ENCODE peak calls at places on chromosome 7, in four cellular contexts. J is Panc1, U is AG04449, E is brain microvascular endothelial cell. L is an unnamed sample.

GRCh38 chr7:132451161-132451560 is 125.1 kb downstream of the PLXNA4 start:
- DNase-seq in U (no peak), E (no peak), J (no peak), L (no peak)

GRCh38 chr7:25722856-25723255 is 429.1 kb upstream of the NFE2L3 start:
- DNase-seq in U (no peak), J (no peak), E (no peak), L (no peak)

GRCh38 chr7:137574836-137575235 is 231.3 kb upstream of the PTN start:
- DNase-seq in E (no peak), U (no peak), J (no peak), L (peak; percentile 27)

GRCh38 chr7:48168159-48168558 is 3.1 kb upstream of the ABCA13 start:
- DNase-seq in U (no peak), E (peak; percentile 71), J (no peak), L (peak; percentile 88)

GRCh38 chr7:118306771-118307170 is 82.3 kb downstream of the ANKRD7 start:
- DNase-seq in J (no peak), U (no peak), E (peak; percentile 43), L (no peak)

GRCh38 chr7:129530881-129531391 is 28.6 kb downstream of the SMKR1 start:
- DNase-seq in J (peak; percentile 93), E (peak; percentile 39), U (no peak), L (peak; percentile 97)

GRCh38 chr7:25886387-25887240 is 265.4 kb upstream of the NFE2L3 start:
- DNase-seq in J (no peak), E (no peak), U (no peak), L (no peak)

GRCh38 chr7:83429493-83429892 is 219.4 kb downstream of the SEMA3E start:
- DNase-seq in E (no peak), U (no peak), J (no peak), L (no peak)

GRCh38 chr7:104127204-104127603 is 80.6 kb downstream of the ORC5 start:
- DNase-seq in E (no peak), U (no peak), J (no peak), L (no peak)

GRCh38 chr7:139034855-139035587 is 821 bp downstream of the ZC3HAV1L start:
- DNase-seq in J (no peak), E (peak; percentile 6), U (no peak), L (no peak)

GRCh38 chr7:82572195-82572880 is 128.8 kb upstream of the CACNA2D1 start:
- DNase-seq in J (peak; percentile 80), E (peak; percentile 84), U (peak; percentile 24), L (peak; percentile 62)

GRCh38 chr7:37110641-37111421 is 337.8 kb downstream of the ELMO1 start:
- DNase-seq in U (no peak), E (no peak), J (no peak), L (no peak)

GRCh38 chr7:109637428-109637827 is 1067.8 kb downstream of the DNAJB9 start:
- DNase-seq in E (no peak), U (no peak), J (no peak), L (no peak)

GRCh38 chr7:74173074-74173473 is 1.1 kb upstream of the EIF4H start:
- DNase-seq in J (no peak), E (no peak), U (no peak), L (peak; percentile 39)

GRCh38 chr7:144812379-144813283 is 23.2 kb downstream of the TPK1 start:
- DNase-seq in U (no peak), E (no peak), J (no peak), L (no peak)

GRCh38 chr7:155258233-155258575 is 39.5 kb upstream of the INSIG1 start:
- DNase-seq in J (no peak), U (peak; percentile 81), E (peak; percentile 84), L (peak; percentile 64)

GRCh38 chr7:94436018-94436604 is 41.4 kb downstream of the COL1A2 start:
- DNase-seq in U (no peak), E (peak; percentile 73), J (peak; percentile 39), L (peak; percentile 52)

GRCh38 chr7:136064098-136064497 is 86.9 kb upstream of the MTPN start:
- DNase-seq in U (no peak), E (no peak), J (no peak), L (no peak)

GRCh38 chr7:137685439-137686164 is 161.2 kb downstream of the DGKI start:
- DNase-seq in E (no peak), U (no peak), J (no peak), L (no peak)

GRCh38 chr7:110612680-110613079 is 478.2 kb upstream of the LRRN3 start:
- DNase-seq in U (no peak), J (no peak), E (no peak), L (peak; percentile 10)

GRCh38 chr7:44673324-44673723 is 66.9 kb downstream of the OGDH start:
- DNase-seq in J (no peak), E (no peak), U (no peak), L (no peak)

GRCh38 chr7:74417419-74417971 is 36.2 kb upstream of the GTF2IRD1 start:
- DNase-seq in E (peak; percentile 34), U (no peak), J (peak; percentile 77), L (peak; percentile 38)

GRCh38 chr7:22935269-22935668 is 78.7 kb downstream of the HYCC1 start:
- DNase-seq in U (no peak), E (no peak), J (no peak), L (no peak)

GRCh38 chr7:130441408-130441854 is 615 bp upstream of the CEP41 start:
- DNase-seq in E (no peak), J (no peak), U (no peak), L (peak; percentile 32)

GRCh38 chr7:30159698-30160143 is 24.9 kb downstream of the MTURN start:
- DNase-seq in E (peak; percentile 7), J (no peak), U (no peak), L (no peak)
- TF ChIP-seq CTCF in E (peak; percentile 50), J (peak; percentile 25), U (peak; percentile 44), L (peak; percentile 36)

GRCh38 chr7:151575471-151575870 is 55.8 kb upstream of the RHEB start:
- DNase-seq in J (no peak), E (no peak), U (no peak), L (no peak)
- H3K4me3 ChIP-seq in J (no peak overlapping the region), E (no peak overlapping the region), U (no peak overlapping the region), L (no peak overlapping the region)

GRCh38 chr7:112386619-112387018 is 63.6 kb upstream of the IFRD1 start:
- DNase-seq in U (no peak), E (no peak), J (no peak), L (no peak)

GRCh38 chr7:112381311-112382091 is 68.8 kb upstream of the IFRD1 start:
- DNase-seq in E (no peak), U (no peak), J (no peak), L (no peak)

GRCh38 chr7:112383671-112384417 is 66.4 kb upstream of the IFRD1 start:
- DNase-seq in E (no peak), U (no peak), J (peak; percentile 18), L (peak; percentile 21)
- TF ChIP-seq CTCF in E (no peak), U (no peak), J (peak; percentile 21), L (peak; percentile 4)

DNA sequence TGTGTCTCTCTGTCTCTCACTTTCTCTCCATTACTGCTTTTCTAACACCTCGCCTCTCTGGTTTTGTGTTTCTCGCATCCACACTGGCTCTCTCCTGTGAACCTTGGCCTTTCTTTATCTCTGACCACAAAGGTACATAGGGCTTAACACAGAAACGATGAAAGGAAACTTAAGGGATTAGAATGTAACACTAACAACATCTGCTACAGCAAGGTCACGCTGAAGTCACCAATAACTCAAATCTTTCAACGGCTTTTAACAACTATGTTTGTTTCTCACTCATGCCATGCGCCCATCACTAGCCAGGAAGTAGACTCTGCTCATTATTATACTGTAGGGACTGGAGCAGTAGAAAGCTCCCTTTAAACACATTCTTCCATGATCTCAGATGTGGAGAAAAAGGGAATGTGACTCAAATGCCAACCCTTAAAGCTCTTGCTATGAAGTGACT is 9.3 kb upstream of the OR6V1 start:
- DNase-seq in E (no peak), J (no peak), U (no peak), L (no peak)
- H3K4me3 ChIP-seq in E (no peak overlapping the region), J (no peak overlapping the region), U (no peak overlapping the region), L (no peak overlapping the region)

DNA sequence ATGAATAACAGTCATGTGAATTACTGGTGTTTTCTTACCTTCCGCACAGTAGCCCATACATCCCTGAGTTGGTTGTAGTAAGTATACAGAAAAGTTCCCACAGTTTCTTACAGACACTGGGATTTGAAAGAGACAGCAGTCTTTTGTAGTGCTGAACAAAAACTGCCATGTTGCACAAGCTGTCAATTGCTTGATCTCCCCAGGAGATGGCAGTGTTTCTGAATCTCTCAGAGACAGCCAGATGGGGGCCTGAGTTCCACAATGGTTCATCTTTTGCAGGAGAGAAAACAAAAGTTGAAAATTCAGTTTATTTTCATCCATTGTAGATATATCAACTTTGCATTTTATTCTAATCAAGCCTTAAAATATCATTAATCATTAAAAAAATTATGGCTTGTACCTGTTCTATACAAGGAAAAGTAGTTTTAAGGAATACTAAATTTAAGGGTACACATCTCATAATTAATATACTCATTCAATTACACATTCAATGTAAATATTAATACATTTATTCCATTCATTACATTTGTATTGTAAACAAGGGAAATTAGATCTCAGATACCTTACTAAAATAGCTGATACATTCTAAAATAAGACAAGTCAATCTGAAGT is 14.5 kb downstream of the VWDE start:
- DNase-seq in J (peak; percentile 54), U (peak; percentile 14), E (peak; percentile 68), L (peak; percentile 65)
- TF ChIP-seq CTCF in J (peak; percentile 94), U (peak; percentile 82), E (peak; percentile 93), L (peak; percentile 81)

GRCh38 chr7:156638443-156639077 is 2.0 kb upstream of the RNF32 start:
- DNase-seq in U (no peak), J (no peak), E (no peak), L (no peak)
- H3K4me3 ChIP-seq in U (no peak overlapping the region), J (peak overlapping the region; percentile 74), E (no peak overlapping the region), L (no peak overlapping the region)

GRCh38 chr7:121544199-121544598 is 148.1 kb upstream of the FAM3C start:
- DNase-seq in J (no peak), E (no peak), U (no peak), L (no peak)

GRCh38 chr7:121544726-121545125 is 148.6 kb upstream of the FAM3C start:
- DNase-seq in U (peak; percentile 73), J (peak; percentile 98), E (peak; percentile 85), L (peak; percentile 99)

GRCh38 chr7:121545418-121545817 is 149.3 kb upstream of the FAM3C start:
- DNase-seq in J (no peak), U (no peak), E (no peak), L (peak; percentile 53)

GRCh38 chr7:121546632-121547340 is 150.7 kb upstream of the FAM3C start:
- DNase-seq in J (no peak), E (no peak), U (no peak), L (no peak)

DNA sequence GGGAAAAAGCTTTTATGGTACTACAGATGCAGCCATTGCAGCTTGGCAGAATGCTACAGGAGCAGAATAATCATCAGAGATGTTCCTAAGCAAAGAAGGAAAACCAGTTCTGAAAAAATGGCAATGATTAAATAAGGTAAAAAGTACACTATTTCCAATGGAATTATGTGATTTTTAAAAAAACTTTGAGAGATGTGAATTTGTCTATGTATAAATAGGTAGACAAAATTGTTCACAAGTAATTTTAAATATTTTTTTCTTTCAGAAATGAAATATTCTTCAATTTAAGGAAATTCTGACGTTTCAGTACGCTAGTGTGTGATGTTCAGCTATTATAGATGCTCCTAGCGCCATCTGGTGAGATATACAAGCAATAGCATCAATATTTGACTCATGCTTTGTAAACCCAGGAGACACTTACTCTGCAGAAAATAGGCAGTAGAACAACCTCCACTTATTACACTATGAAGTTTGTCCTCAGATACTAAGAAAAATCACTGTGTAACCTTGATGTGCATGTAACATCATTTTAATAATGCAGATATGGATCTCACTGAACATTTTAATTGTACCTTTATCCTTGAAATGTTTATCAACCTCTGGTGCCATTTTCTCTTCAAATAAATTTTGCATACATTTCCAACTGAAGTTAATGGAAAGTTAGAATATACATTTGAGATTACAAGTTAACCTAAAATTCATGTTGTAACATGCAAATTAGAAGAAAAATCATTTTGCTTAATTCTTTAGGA is 151.4 kb upstream of the FAM3C start:
- DNase-seq in J (no peak), U (no peak), E (peak; percentile 40), L (peak; percentile 70)
- TF ChIP-seq CTCF in J (peak; percentile 71), U (peak; percentile 59), E (peak; percentile 58), L (peak; percentile 43)

GRCh38 chr7:4715385-4715770 is 33.3 kb downstream of the FOXK1 start:
- DNase-seq in E (peak; percentile 66), U (no peak), J (no peak), L (peak; percentile 92)
- H3K4me3 ChIP-seq in E (no peak overlapping the region), U (no peak overlapping the region), J (no peak overlapping the region), L (no peak overlapping the region)

L was measured in bronchial epithelial cell.